ENCODE peak calls at places on chromosomes 4 and X, in five cellular contexts. One of them, this sample, is unnamed.

GRCh38 chr4:1376391-1376840 is 29.4 kb downstream of the UVSSA start:
- DNase-seq in progenitor cell of endocrine pancreas: no peak
- DNase-seq in H1: no peak
- DNase-seq in glutamatergic neuron: peak
- DNase-seq in RWPE2: peak
- DNase-seq in this sample: no peak

GRCh38 chr4:184752496-184753275 is 18.8 kb upstream of the CENPU start:
- DNase-seq in progenitor cell of endocrine pancreas: no peak
- DNase-seq in H1: no peak
- DNase-seq in glutamatergic neuron: no peak
- DNase-seq in RWPE2: no peak
- DNase-seq in this sample: no peak

GRCh38 chr4:18844726-18845125 is 823.2 kb upstream of the LCORL start:
- DNase-seq in progenitor cell of endocrine pancreas: no peak
- DNase-seq in H1: no peak
- DNase-seq in glutamatergic neuron: no peak
- DNase-seq in RWPE2: no peak
- DNase-seq in this sample: no peak

GRCh38 chr4:87251104-87251503 is 30.7 kb upstream of the KLHL8 start:
- DNase-seq in progenitor cell of endocrine pancreas: no peak
- DNase-seq in H1: no peak
- DNase-seq in glutamatergic neuron: no peak
- DNase-seq in RWPE2: no peak
- DNase-seq in this sample: no peak

GRCh38 chr4:135123632-135124031 is 922.0 kb upstream of the PABPC4L start:
- DNase-seq in progenitor cell of endocrine pancreas: no peak
- DNase-seq in H1: no peak
- DNase-seq in glutamatergic neuron: no peak
- DNase-seq in RWPE2: no peak
- DNase-seq in this sample: no peak

GRCh38 chrX:45070116-45071007 is 130.3 kb downstream of the DIPK2B start:
- DNase-seq in progenitor cell of endocrine pancreas: no peak
- DNase-seq in H1: no peak
- DNase-seq in glutamatergic neuron: no peak
- DNase-seq in RWPE2: no peak
- DNase-seq in this sample: peak

GRCh38 chr4:89836031-89836777 is 757 bp downstream of the SNCA start:
- DNase-seq in progenitor cell of endocrine pancreas: no peak
- DNase-seq in H1: peak
- DNase-seq in glutamatergic neuron: peak
- DNase-seq in RWPE2: no peak
- DNase-seq in this sample: peak

GRCh38 chr4:138063581-138063980 is 178.6 kb downstream of the SLC7A11 start:
- DNase-seq in progenitor cell of endocrine pancreas: no peak
- DNase-seq in H1: no peak
- DNase-seq in glutamatergic neuron: no peak
- DNase-seq in RWPE2: no peak
- DNase-seq in this sample: no peak

GRCh38 chrX:63466690-63467089 is 115.6 kb upstream of the SPIN4 start:
- DNase-seq in progenitor cell of endocrine pancreas: no peak
- DNase-seq in H1: no peak
- DNase-seq in glutamatergic neuron: no peak
- DNase-seq in RWPE2: no peak
- DNase-seq in this sample: no peak
- TF ChIP-seq CTCF in progenitor cell of endocrine pancreas: no peak
- TF ChIP-seq CTCF in H1: peak
- TF ChIP-seq CTCF in glutamatergic neuron: no peak
- TF ChIP-seq CTCF in RWPE2: no peak
- TF ChIP-seq CTCF in this sample: no peak

DNA sequence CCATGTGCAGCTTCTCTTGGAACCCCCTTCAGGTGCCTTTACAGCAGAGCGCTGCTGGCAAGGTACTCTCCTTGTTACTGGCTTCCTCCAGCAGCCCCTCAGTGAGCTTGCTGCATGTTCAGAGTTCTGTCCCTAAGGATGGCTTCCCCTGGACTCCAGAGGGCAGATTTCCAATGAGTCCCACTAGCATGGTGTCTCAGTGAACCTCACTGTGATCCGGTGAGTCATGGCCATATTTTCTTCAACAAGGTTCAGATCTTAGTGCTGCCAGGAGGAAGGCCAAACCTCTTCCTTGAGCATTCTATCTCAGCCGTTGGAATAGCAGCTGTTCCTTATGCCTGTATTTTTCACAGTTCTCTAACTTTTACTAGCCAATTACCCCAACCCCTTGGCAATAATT is 98.8 kb downstream of the CASK start:
- DNase-seq in progenitor cell of endocrine pancreas: no peak
- DNase-seq in H1: no peak
- DNase-seq in glutamatergic neuron: no peak
- DNase-seq in RWPE2: no peak
- DNase-seq in this sample: no peak
- TF ChIP-seq CTCF in progenitor cell of endocrine pancreas: no peak
- TF ChIP-seq CTCF in H1: no peak
- TF ChIP-seq CTCF in glutamatergic neuron: no peak
- TF ChIP-seq CTCF in RWPE2: no peak
- TF ChIP-seq CTCF in this sample: no peak

GRCh38 chrX:106863697-106864096 is 39.4 kb downstream of the RIPPLY1 start:
- DNase-seq in progenitor cell of endocrine pancreas: no peak
- DNase-seq in H1: no peak
- DNase-seq in glutamatergic neuron: no peak
- DNase-seq in RWPE2: no peak
- DNase-seq in this sample: no peak

GRCh38 chrX:106862972-106863688 is 40.0 kb downstream of the RIPPLY1 start:
- DNase-seq in progenitor cell of endocrine pancreas: no peak
- DNase-seq in H1: peak
- DNase-seq in glutamatergic neuron: peak
- DNase-seq in RWPE2: no peak
- DNase-seq in this sample: peak
- TF ChIP-seq CTCF in progenitor cell of endocrine pancreas: peak
- TF ChIP-seq CTCF in H1: peak
- TF ChIP-seq CTCF in glutamatergic neuron: no peak
- TF ChIP-seq CTCF in RWPE2: peak
- TF ChIP-seq CTCF in this sample: peak

GRCh38 chr4:24195976-24196736 is 306.3 kb upstream of the PPARGC1A start:
- DNase-seq in progenitor cell of endocrine pancreas: no peak
- DNase-seq in H1: no peak
- DNase-seq in glutamatergic neuron: no peak
- DNase-seq in RWPE2: no peak
- DNase-seq in this sample: no peak
- TF ChIP-seq CTCF in progenitor cell of endocrine pancreas: no peak
- TF ChIP-seq CTCF in H1: peak
- TF ChIP-seq CTCF in glutamatergic neuron: no peak
- TF ChIP-seq CTCF in RWPE2: no peak
- TF ChIP-seq CTCF in this sample: no peak

DNA sequence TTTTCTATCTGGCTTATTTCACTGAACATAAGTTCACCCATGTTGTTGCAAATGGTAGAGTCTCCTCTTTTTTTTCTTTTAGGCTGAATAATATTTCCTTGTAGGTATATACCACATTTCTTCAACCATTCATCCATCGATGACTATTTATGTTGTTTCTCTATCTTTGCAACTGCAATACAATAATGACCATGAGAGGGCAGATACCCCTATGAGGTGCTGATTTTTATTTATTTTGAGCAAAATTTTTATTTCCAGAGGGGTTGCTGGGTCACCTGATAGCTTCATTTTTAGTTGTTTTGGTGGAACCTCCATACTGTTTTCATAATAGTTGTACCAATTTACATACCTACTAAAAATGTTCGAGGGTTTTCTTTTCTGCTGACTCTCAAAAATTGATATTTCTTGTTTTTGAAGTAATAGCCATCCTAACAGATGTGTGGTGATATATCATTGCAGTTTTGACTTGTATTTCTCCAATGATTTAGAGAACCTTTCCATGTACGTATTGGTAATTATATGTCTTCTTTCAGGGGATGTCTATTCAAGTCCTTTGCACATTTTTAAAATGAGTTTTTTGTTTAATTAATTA is 1697.0 kb downstream of the PCDH7 start:
- DNase-seq in progenitor cell of endocrine pancreas: no peak
- DNase-seq in H1: no peak
- DNase-seq in glutamatergic neuron: no peak
- DNase-seq in RWPE2: no peak
- DNase-seq in this sample: no peak
- TF ChIP-seq CTCF in progenitor cell of endocrine pancreas: peak
- TF ChIP-seq CTCF in H1: peak
- TF ChIP-seq CTCF in glutamatergic neuron: peak
- TF ChIP-seq CTCF in RWPE2: peak
- TF ChIP-seq CTCF in this sample: no peak

This sample was measured in activated CD8-positive, alpha-beta T cell treated with anti-CD3 and anti-CD28 coated beads for 36 hours.